ENCODE peak calls at places on chromosomes 11 and 22, in five cellular contexts. Y is cardiac muscle cell, F is kidney, U is A549, A is osteoblast. E is an unnamed sample.

GRCh38 chr11:111301004-111301839 is 2.9 kb downstream of the POU2AF3 start:
- DNase-seq in Y (no peak), F (no peak), U (no peak), A (no peak), E (no peak)

GRCh38 chr11:16091862-16092261 is 264.5 kb downstream of the SOX6 start:
- DNase-seq in Y (no peak), F (no peak), U (no peak), A (no peak), E (no peak)

GRCh38 chr11:1075341-1075911 is 752 bp downstream of the MUC2 start:
- DNase-seq in Y (no peak), F (peak; percentile 60), U (no peak), A (peak; percentile 85), E (no peak)

GRCh38 chr11:13876423-13876822 is 86.1 kb upstream of the SPON1 start:
- DNase-seq in Y (no peak), F (no peak), U (no peak), A (no peak), E (no peak)

GRCh38 chr11:79227732-79228416 is 213.0 kb downstream of the TENM4 start:
- DNase-seq in Y (no peak), F (no peak), U (no peak), A (no peak), E (no peak)

GRCh38 chr22:21099578-21099977 is 53.8 kb downstream of the LRRC74B start:
- DNase-seq in Y (no peak), F (no peak), U (no peak), A (no peak), E (no peak)

GRCh38 chr11:82004537-82005213 is 729.0 kb downstream of the FAM181B start:
- DNase-seq in Y (no peak), F (no peak), U (no peak), A (no peak), E (no peak)

GRCh38 chr11:44229664-44230063 is 80.3 kb downstream of the ALX4 start:
- DNase-seq in Y (no peak), F (no peak), U (no peak), A (no peak), E (no peak)

GRCh38 chr11:17812286-17813187 is 78.0 kb downstream of the KCNC1 start:
- DNase-seq in Y (no peak), F (no peak), U (no peak), A (no peak), E (no peak)

GRCh38 chr11:111602865-111603632 is 800 bp downstream of the SIK2 start:
- DNase-seq in Y (peak; percentile 50), F (no peak), U (no peak), A (peak; percentile 71), E (peak; percentile 29)

GRCh38 chr11:125777309-125777708 is 1.3 kb downstream of the PATE2 start:
- DNase-seq in Y (peak; percentile 52), F (no peak), U (no peak), A (peak; percentile 6), E (no peak)

GRCh38 chr11:29432719-29433325 is 584.0 kb downstream of the KCNA4 start:
- DNase-seq in Y (peak; percentile 40), F (no peak), U (peak; percentile 17), A (peak; percentile 74), E (no peak)

GRCh38 chr11:45168366-45169130 is 22.1 kb downstream of the PRDM11 start:
- DNase-seq in Y (no peak), F (no peak), U (no peak), A (peak; percentile 31), E (no peak)

GRCh38 chr11:106384429-106384828 is 307.0 kb downstream of the AASDHPPT start:
- DNase-seq in Y (no peak), F (no peak), U (no peak), A (no peak), E (no peak)

GRCh38 chr11:107591446-107592236 is 694 bp downstream of the ELMOD1 start:
- DNase-seq in Y (peak; percentile 6), F (peak; percentile 75), U (peak; percentile 10), A (peak; percentile 80), E (peak; percentile 25)

GRCh38 chr11:777288-778255 is at the start of gene GATD1:
- DNase-seq in Y (peak; percentile 91), F (peak; percentile 97), U (peak; percentile 96), A (peak; percentile 100), E (peak; percentile 95)

GRCh38 chr11:69954756-69955155 is 123.4 kb upstream of the ANO1 start:
- DNase-seq in Y (no peak), F (peak; percentile 29), U (no peak), A (no peak), E (no peak)

GRCh38 chr11:30489076-30489475 is 97.1 kb downstream of the MPPED2 start:
- DNase-seq in Y (no peak), F (no peak), U (no peak), A (no peak), E (no peak)

GRCh38 chr11:126585388-126586302 is 230.2 kb downstream of the ST3GAL4 start:
- DNase-seq in Y (peak; percentile 96), F (no peak), U (peak; percentile 31), A (peak; percentile 98), E (no peak)

GRCh38 chr11:122176651-122177050 is 60.6 kb upstream of the BLID start:
- DNase-seq in Y (no peak), F (no peak), U (no peak), A (no peak), E (no peak)

GRCh38 chr22:42263944-42264343 is 6.5 kb downstream of the TCF20 start:
- DNase-seq in Y (no peak), F (no peak), U (no peak), A (no peak), E (no peak)

GRCh38 chr11:441418-442274 is at the start of gene ANO9:
- DNase-seq in Y (no peak), F (peak; percentile 85), U (no peak), A (no peak), E (peak; percentile 47)

GRCh38 chr22:36288571-36289405 is 35.9 kb downstream of the APOL1 start:
- DNase-seq in Y (no peak), F (peak; percentile 81), U (no peak), A (peak; percentile 83), E (no peak)

GRCh38 chr11:75815345-75815983 is 454 bp downstream of the UVRAG start:
- DNase-seq in Y (peak; percentile 32), F (peak; percentile 90), U (peak; percentile 58), A (peak; percentile 86), E (peak; percentile 18)

GRCh38 chr11:75813126-75813525 is 1.9 kb upstream of the UVRAG start:
- DNase-seq in Y (no peak), F (no peak), U (no peak), A (no peak), E (no peak)

GRCh38 chr11:75813622-75814039 is 1.4 kb upstream of the UVRAG start:
- DNase-seq in Y (no peak), F (no peak), U (no peak), A (no peak), E (no peak)

GRCh38 chr11:75814369-75814685 is 683 bp upstream of the UVRAG start:
- DNase-seq in Y (no peak), F (no peak), U (no peak), A (no peak), E (no peak)

GRCh38 chr11:75814686-75815344 is at the start of gene UVRAG:
- DNase-seq in Y (peak; percentile 100), F (peak; percentile 99), U (peak; percentile 99), A (peak; percentile 99), E (peak; percentile 99)
- TF ChIP-seq CTCF in Y (no peak), F (peak; percentile 6), U (no peak), A (no peak), E (no peak)

GRCh38 chr22:39028281-39028680 is 7.4 kb downstream of the APOBEC3D start:
- DNase-seq in Y (no peak), F (no peak), U (no peak), A (no peak), E (no peak)

GRCh38 chr22:39026509-39027150 is 5.7 kb downstream of the APOBEC3D start:
- DNase-seq in Y (no peak), F (no peak), U (no peak), A (no peak), E (no peak)

GRCh38 chr22:39021552-39022250 is 774 bp downstream of the APOBEC3D start:
- DNase-seq in Y (peak; percentile 4), F (no peak), U (no peak), A (peak; percentile 76), E (no peak)

GRCh38 chr22:39027717-39028116 is 6.8 kb downstream of the APOBEC3D start:
- DNase-seq in Y (no peak), F (no peak), U (no peak), A (no peak), E (no peak)

GRCh38 chr22:39024923-39025322 is 4.0 kb downstream of the APOBEC3D start:
- DNase-seq in Y (no peak), F (no peak), U (no peak), A (no peak), E (no peak)
- TF ChIP-seq CTCF in Y (no peak), F (no peak), U (no peak), A (no peak), E (no peak)

DNA sequence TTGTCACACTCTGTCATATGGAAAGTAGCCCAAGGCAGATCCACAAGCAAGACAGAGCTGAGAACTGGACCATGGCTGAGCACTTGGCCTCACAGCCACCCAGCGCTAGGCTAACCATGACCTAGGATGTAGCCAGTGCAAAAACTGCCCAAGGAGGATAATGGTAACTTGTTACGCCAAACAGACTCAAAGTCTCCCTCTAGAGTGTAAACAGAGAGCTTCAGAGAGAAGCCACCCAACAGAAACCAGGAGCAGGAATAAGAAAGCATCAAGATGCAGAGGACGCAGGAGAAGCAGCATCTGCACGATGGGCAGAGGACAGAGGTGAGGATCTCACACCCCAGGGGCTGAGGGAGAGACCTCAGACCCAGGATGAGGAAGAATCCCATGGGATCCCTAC is 97.9 kb downstream of the RCN1 start:
- DNase-seq in Y (no peak), F (no peak), U (no peak), A (no peak), E (no peak)
- TF ChIP-seq CTCF in Y (peak; percentile 17), F (no peak), U (no peak), A (peak; percentile 10), E (no peak)

DNA sequence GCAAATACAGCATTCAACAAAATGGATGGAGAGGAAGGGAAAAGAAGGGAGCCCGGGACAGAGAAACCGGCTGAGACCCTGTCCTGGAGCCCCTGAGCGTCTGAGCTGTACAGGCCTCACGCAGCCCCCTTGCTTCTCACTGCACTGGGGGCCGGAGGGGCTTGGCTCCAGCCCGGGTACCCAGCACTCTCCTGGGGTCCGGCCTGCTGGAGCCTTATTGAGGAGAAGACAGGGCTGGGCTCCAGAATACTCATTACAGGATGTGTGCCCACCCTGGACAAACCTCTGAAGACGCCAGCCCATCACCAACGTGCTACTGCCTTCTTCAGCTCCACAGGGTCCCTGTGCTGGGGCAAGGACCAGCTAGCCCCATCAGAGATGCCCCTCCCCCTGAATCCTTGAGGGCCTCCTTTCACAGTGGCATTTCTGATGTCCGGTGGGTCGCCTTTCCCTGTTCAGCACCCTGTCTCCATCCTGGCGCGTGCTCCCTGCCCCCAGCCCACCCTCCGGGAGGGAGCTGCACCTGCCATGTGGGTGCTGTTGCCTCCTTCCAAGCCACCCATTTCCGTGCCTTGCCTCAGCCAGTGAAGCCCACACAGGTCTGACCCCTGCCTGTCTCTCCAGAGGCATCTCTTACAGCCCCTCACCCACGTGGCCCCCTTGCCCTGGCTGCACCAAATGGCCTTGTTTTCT is 14.6 kb upstream of the SUN2 start:
- DNase-seq in Y (no peak), F (peak; percentile 58), U (no peak), A (no peak), E (no peak)
- TF ChIP-seq CTCF in Y (no peak), F (no peak), U (no peak), A (no peak), E (no peak)

GRCh38 chr11:101448881-101449442 is 134.8 kb downstream of the TRPC6 start:
- DNase-seq in Y (no peak), F (no peak), U (no peak), A (no peak), E (no peak)
- TF ChIP-seq CTCF in Y (no peak), F (no peak), U (no peak), A (no peak), E (no peak)